ENCODE peak calls at places on chromosomes 6 and 20, in five cellular contexts. One of them, this sample, is unnamed.

GRCh38 chr6:53794073-53794719 is 609 bp upstream of the LRRC1 start:
- DNase-seq in fibroblast of pulmonary artery: peak
- DNase-seq in CD4-positive, alpha-beta T cell: peak
- DNase-seq in pancreas: peak
- DNase-seq in endothelial cell: peak
- DNase-seq in this sample: peak

GRCh38 chr6:36719126-36719525 is 21.5 kb downstream of the RAB44 start:
- DNase-seq in fibroblast of pulmonary artery: no peak
- DNase-seq in CD4-positive, alpha-beta T cell: no peak
- DNase-seq in pancreas: no peak
- DNase-seq in endothelial cell: no peak
- DNase-seq in this sample: no peak

GRCh38 chr20:38165089-38165965 is at the start of gene TGM2:
- DNase-seq in fibroblast of pulmonary artery: peak
- DNase-seq in CD4-positive, alpha-beta T cell: peak
- DNase-seq in pancreas: peak
- DNase-seq in endothelial cell: peak
- DNase-seq in this sample: peak

GRCh38 chr6:87588756-87589407 is 905 bp downstream of the RARS2 start:
- DNase-seq in fibroblast of pulmonary artery: no peak
- DNase-seq in CD4-positive, alpha-beta T cell: no peak
- DNase-seq in pancreas: no peak
- DNase-seq in endothelial cell: no peak
- DNase-seq in this sample: no peak

GRCh38 chr6:27031302-27031701 is 216.2 kb upstream of the PRSS16 start:
- DNase-seq in fibroblast of pulmonary artery: peak
- DNase-seq in CD4-positive, alpha-beta T cell: no peak
- DNase-seq in pancreas: no peak
- DNase-seq in endothelial cell: no peak
- DNase-seq in this sample: no peak

GRCh38 chr6:156780962-156781705 is 4.0 kb downstream of the ARID1B start:
- DNase-seq in fibroblast of pulmonary artery: no peak
- DNase-seq in CD4-positive, alpha-beta T cell: no peak
- DNase-seq in pancreas: no peak
- DNase-seq in endothelial cell: no peak
- DNase-seq in this sample: no peak

GRCh38 chr6:44842616-44843015 is 455.1 kb downstream of the CDC5L start:
- DNase-seq in fibroblast of pulmonary artery: peak
- DNase-seq in CD4-positive, alpha-beta T cell: no peak
- DNase-seq in pancreas: no peak
- DNase-seq in endothelial cell: no peak
- DNase-seq in this sample: no peak

GRCh38 chr6:13507306-13507855 is 20.0 kb upstream of the GFOD1 start:
- DNase-seq in fibroblast of pulmonary artery: no peak
- DNase-seq in CD4-positive, alpha-beta T cell: no peak
- DNase-seq in pancreas: no peak
- DNase-seq in endothelial cell: no peak
- DNase-seq in this sample: no peak

GRCh38 chr20:62356948-62357667 is 10.0 kb downstream of the LAMA5 start:
- DNase-seq in fibroblast of pulmonary artery: peak
- DNase-seq in CD4-positive, alpha-beta T cell: no peak
- DNase-seq in pancreas: no peak
- DNase-seq in endothelial cell: no peak
- DNase-seq in this sample: no peak

GRCh38 chr20:19617256-19617655 is 140.8 kb upstream of the RIN2 start:
- DNase-seq in fibroblast of pulmonary artery: no peak
- DNase-seq in CD4-positive, alpha-beta T cell: no peak
- DNase-seq in pancreas: no peak
- DNase-seq in endothelial cell: no peak
- DNase-seq in this sample: no peak

GRCh38 chr6:10154251-10154650 is 260.6 kb downstream of the TFAP2A start:
- DNase-seq in fibroblast of pulmonary artery: no peak
- DNase-seq in CD4-positive, alpha-beta T cell: no peak
- DNase-seq in pancreas: no peak
- DNase-seq in endothelial cell: no peak
- DNase-seq in this sample: no peak

GRCh38 chr6:127784468-127784867 is 116.4 kb downstream of the THEMIS start:
- DNase-seq in fibroblast of pulmonary artery: no peak
- DNase-seq in CD4-positive, alpha-beta T cell: no peak
- DNase-seq in pancreas: no peak
- DNase-seq in endothelial cell: no peak
- DNase-seq in this sample: peak

GRCh38 chr6:112338310-112338709 is 8.8 kb upstream of the RFPL4B start:
- DNase-seq in fibroblast of pulmonary artery: no peak
- DNase-seq in CD4-positive, alpha-beta T cell: no peak
- DNase-seq in pancreas: no peak
- DNase-seq in endothelial cell: no peak
- DNase-seq in this sample: no peak

GRCh38 chr6:31691564-31692108 is 10.8 kb upstream of the LY6G5C start:
- DNase-seq in fibroblast of pulmonary artery: no peak
- DNase-seq in CD4-positive, alpha-beta T cell: no peak
- DNase-seq in pancreas: no peak
- DNase-seq in endothelial cell: no peak
- DNase-seq in this sample: no peak

GRCh38 chr20:33893314-33893713 is 82.2 kb downstream of the CHMP4B start:
- DNase-seq in fibroblast of pulmonary artery: peak
- DNase-seq in CD4-positive, alpha-beta T cell: no peak
- DNase-seq in pancreas: no peak
- DNase-seq in endothelial cell: no peak
- DNase-seq in this sample: no peak

GRCh38 chr6:30979076-30979475 is 4.4 kb upstream of the MUC21 start:
- DNase-seq in fibroblast of pulmonary artery: no peak
- DNase-seq in CD4-positive, alpha-beta T cell: no peak
- DNase-seq in pancreas: no peak
- DNase-seq in endothelial cell: no peak
- DNase-seq in this sample: no peak

GRCh38 chr6:125014157-125014957 is 52.1 kb downstream of the RNF217 start:
- DNase-seq in fibroblast of pulmonary artery: peak
- DNase-seq in CD4-positive, alpha-beta T cell: no peak
- DNase-seq in pancreas: no peak
- DNase-seq in endothelial cell: no peak
- DNase-seq in this sample: no peak

GRCh38 chr6:75830959-75831885 is 82.2 kb downstream of the MYO6 start:
- DNase-seq in fibroblast of pulmonary artery: peak
- DNase-seq in CD4-positive, alpha-beta T cell: no peak
- DNase-seq in pancreas: no peak
- DNase-seq in endothelial cell: no peak
- DNase-seq in this sample: peak

GRCh38 chr6:169343886-169344525 is 90.4 kb upstream of the THBS2 start:
- DNase-seq in fibroblast of pulmonary artery: no peak
- DNase-seq in CD4-positive, alpha-beta T cell: no peak
- DNase-seq in pancreas: no peak
- DNase-seq in endothelial cell: no peak
- DNase-seq in this sample: no peak

GRCh38 chr6:148758492-148758891 is 11.7 kb downstream of the UST start:
- DNase-seq in fibroblast of pulmonary artery: no peak
- DNase-seq in CD4-positive, alpha-beta T cell: no peak
- DNase-seq in pancreas: no peak
- DNase-seq in endothelial cell: no peak
- DNase-seq in this sample: peak

GRCh38 chr20:3590164-3590563 is 73.0 kb downstream of the GFRA4 start:
- DNase-seq in fibroblast of pulmonary artery: no peak
- DNase-seq in CD4-positive, alpha-beta T cell: no peak
- DNase-seq in pancreas: no peak
- DNase-seq in endothelial cell: no peak
- DNase-seq in this sample: no peak

GRCh38 chr6:6715465-6715864 is 126.9 kb downstream of the LY86 start:
- DNase-seq in fibroblast of pulmonary artery: no peak
- DNase-seq in CD4-positive, alpha-beta T cell: no peak
- DNase-seq in pancreas: no peak
- DNase-seq in endothelial cell: no peak
- DNase-seq in this sample: no peak

GRCh38 chr20:38806855-38807655 is 1.6 kb downstream of the PPP1R16B start:
- DNase-seq in fibroblast of pulmonary artery: no peak
- DNase-seq in CD4-positive, alpha-beta T cell: peak
- DNase-seq in pancreas: no peak
- DNase-seq in endothelial cell: no peak
- DNase-seq in this sample: peak

GRCh38 chr6:135191508-135192255 is 10.6 kb downstream of the MYB start:
- DNase-seq in fibroblast of pulmonary artery: no peak
- DNase-seq in CD4-positive, alpha-beta T cell: no peak
- DNase-seq in pancreas: no peak
- DNase-seq in endothelial cell: no peak
- DNase-seq in this sample: no peak

GRCh38 chr6:35611235-35611634 is 77.5 kb downstream of the FKBP5 start:
- DNase-seq in fibroblast of pulmonary artery: peak
- DNase-seq in CD4-positive, alpha-beta T cell: no peak
- DNase-seq in pancreas: no peak
- DNase-seq in endothelial cell: no peak
- DNase-seq in this sample: peak

GRCh38 chr20:64220891-64221527 is 34.5 kb upstream of the PCMTD2 start:
- DNase-seq in fibroblast of pulmonary artery: no peak
- DNase-seq in CD4-positive, alpha-beta T cell: no peak
- DNase-seq in pancreas: no peak
- DNase-seq in endothelial cell: no peak
- DNase-seq in this sample: no peak

GRCh38 chr20:60058869-60059268 is 100.6 kb downstream of the CDH26 start:
- DNase-seq in fibroblast of pulmonary artery: no peak
- DNase-seq in CD4-positive, alpha-beta T cell: no peak
- DNase-seq in pancreas: no peak
- DNase-seq in endothelial cell: no peak
- DNase-seq in this sample: no peak

GRCh38 chr6:140001005-140001404 is 626.6 kb upstream of the CITED2 start:
- DNase-seq in fibroblast of pulmonary artery: no peak
- DNase-seq in CD4-positive, alpha-beta T cell: no peak
- DNase-seq in pancreas: no peak
- DNase-seq in endothelial cell: no peak
- DNase-seq in this sample: no peak

GRCh38 chr6:8810325-8810724 is 375.0 kb upstream of the SLC35B3 start:
- DNase-seq in fibroblast of pulmonary artery: no peak
- DNase-seq in CD4-positive, alpha-beta T cell: no peak
- DNase-seq in pancreas: no peak
- DNase-seq in endothelial cell: no peak
- DNase-seq in this sample: no peak

GRCh38 chr20:57579898-57580447 is 19.1 kb downstream of the PCK1 start:
- DNase-seq in fibroblast of pulmonary artery: no peak
- DNase-seq in CD4-positive, alpha-beta T cell: no peak
- DNase-seq in pancreas: no peak
- DNase-seq in endothelial cell: no peak
- DNase-seq in this sample: no peak

GRCh38 chr6:133236898-133237297 is 4.3 kb upstream of the EYA4 start:
- DNase-seq in fibroblast of pulmonary artery: peak
- DNase-seq in CD4-positive, alpha-beta T cell: no peak
- DNase-seq in pancreas: no peak
- DNase-seq in endothelial cell: no peak
- DNase-seq in this sample: no peak

DNA sequence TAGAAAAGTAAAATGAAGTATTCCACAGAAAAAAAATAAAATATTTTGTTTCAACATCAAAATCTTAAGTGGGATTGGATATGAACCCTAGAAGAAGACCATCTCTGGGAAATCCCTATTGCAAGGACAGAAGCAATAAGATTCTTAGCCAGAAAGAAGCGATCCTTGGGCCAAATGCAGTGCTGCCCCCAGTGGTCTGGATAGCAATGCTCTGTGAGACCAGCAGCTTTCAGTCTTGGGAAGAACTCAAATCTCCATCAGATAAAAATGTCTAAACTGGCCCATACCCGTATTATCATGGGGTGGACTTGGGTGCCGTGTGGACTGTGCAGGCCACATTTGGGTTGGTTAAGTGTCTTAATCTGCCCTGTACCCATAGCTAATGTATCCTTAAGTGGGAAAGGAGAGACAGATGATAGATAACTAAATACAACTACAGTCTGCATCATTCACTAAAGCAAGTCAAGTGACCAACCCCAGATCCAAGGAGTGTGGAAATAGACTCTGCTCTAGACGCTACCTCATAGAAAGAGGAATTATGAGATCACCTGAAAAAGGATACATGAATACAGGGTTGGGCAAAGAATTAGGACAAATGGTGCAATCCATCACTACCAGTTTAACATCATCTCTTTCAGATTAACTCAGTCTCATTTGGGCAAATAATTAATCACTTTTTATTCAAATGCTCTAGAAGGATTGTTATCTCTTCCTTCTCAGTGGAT is 38.9 kb upstream of the SNAP25 start:
- DNase-seq in fibroblast of pulmonary artery: peak
- DNase-seq in CD4-positive, alpha-beta T cell: no peak
- DNase-seq in pancreas: no peak
- DNase-seq in endothelial cell: peak
- DNase-seq in this sample: no peak
- TF ChIP-seq CTCF in fibroblast of pulmonary artery: peak
- TF ChIP-seq CTCF in CD4-positive, alpha-beta T cell: no peak
- TF ChIP-seq CTCF in pancreas: no peak
- TF ChIP-seq CTCF in endothelial cell: peak
- TF ChIP-seq CTCF in this sample: no peak

DNA sequence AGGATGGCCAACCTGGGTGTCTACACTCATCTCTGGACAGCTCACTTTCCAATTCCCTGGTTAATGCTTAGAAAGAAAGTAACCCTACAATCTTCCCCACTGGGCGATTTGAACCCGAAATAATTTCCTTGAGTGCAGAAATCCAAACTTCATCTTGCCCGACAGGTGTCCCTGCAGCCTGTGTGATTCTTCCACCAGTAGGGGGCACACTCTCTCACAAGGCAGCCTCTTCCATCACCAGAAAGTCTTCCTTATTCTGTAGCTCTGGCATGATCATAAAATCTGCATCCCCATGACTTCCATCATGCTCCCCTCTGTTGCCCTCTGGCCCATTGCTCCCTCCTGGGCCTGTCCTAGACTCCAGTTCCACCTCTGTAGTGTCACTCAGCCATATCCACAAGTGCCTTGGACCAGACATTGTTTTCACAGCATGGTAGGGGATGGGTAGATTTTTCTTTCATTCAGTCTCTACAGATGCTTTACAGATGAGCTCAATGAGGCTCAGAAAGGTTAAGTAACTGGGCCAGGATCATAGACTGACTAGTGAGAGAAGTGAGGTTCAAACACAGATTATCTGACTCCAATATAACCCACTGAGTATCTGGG is 170.4 kb upstream of the SPTLC3 start:
- DNase-seq in fibroblast of pulmonary artery: no peak
- DNase-seq in CD4-positive, alpha-beta T cell: no peak
- DNase-seq in pancreas: no peak
- DNase-seq in endothelial cell: peak
- DNase-seq in this sample: peak
- TF ChIP-seq CTCF in fibroblast of pulmonary artery: no peak
- TF ChIP-seq CTCF in CD4-positive, alpha-beta T cell: no peak
- TF ChIP-seq CTCF in pancreas: no peak
- TF ChIP-seq CTCF in endothelial cell: peak
- TF ChIP-seq CTCF in this sample: no peak

GRCh38 chr20:48772183-48772976 is 55.4 kb downstream of the PREX1 start:
- DNase-seq in fibroblast of pulmonary artery: no peak
- DNase-seq in CD4-positive, alpha-beta T cell: no peak
- DNase-seq in pancreas: no peak
- DNase-seq in endothelial cell: peak
- DNase-seq in this sample: no peak
- TF ChIP-seq CTCF in fibroblast of pulmonary artery: no peak
- TF ChIP-seq CTCF in CD4-positive, alpha-beta T cell: no peak
- TF ChIP-seq CTCF in pancreas: no peak
- TF ChIP-seq CTCF in endothelial cell: no peak
- TF ChIP-seq CTCF in this sample: no peak

DNA sequence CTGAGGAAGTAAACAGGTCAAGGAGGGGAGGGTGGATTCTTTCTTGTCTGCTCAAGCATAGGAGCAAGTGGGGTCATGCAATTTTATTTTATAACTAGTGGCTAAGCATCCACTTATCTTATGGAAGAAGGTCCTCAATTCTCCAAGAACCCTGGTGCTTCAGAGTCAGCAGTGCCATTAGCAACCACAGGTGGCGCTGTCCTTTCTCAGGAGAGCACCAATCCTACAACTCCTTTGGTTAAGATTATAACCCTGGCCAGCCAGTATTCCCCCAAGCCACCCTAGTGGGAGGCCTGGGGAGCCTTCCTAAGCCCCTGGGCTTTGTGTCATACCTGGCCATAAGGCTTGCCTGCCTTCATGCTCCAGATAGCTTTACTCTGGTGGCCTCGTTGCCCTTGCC is 60.7 kb downstream of the PCSK2 start:
- DNase-seq in fibroblast of pulmonary artery: no peak
- DNase-seq in CD4-positive, alpha-beta T cell: no peak
- DNase-seq in pancreas: no peak
- DNase-seq in endothelial cell: no peak
- DNase-seq in this sample: peak
- TF ChIP-seq CTCF in fibroblast of pulmonary artery: peak
- TF ChIP-seq CTCF in CD4-positive, alpha-beta T cell: no peak
- TF ChIP-seq CTCF in pancreas: no peak
- TF ChIP-seq CTCF in endothelial cell: peak
- TF ChIP-seq CTCF in this sample: no peak